ENCODE peak calls at places on chromosomes 2 and 18, in five cellular contexts. P, I, U, K and M are unnamed samples.

GRCh38 chr2:127625146-127625943 is 20.6 kb upstream of the GPR17 start:
- DNase-seq in K (no peak), I (no peak), P (no peak), U (no peak), M (no peak)

GRCh38 chr2:109238580-109238979 is 109.6 kb downstream of the SH3RF3 start:
- DNase-seq in K (no peak), P (peak; percentile 59), U (no peak), I (no peak), M (no peak)

GRCh38 chr2:110946892-110947291 is 173.8 kb upstream of the BCL2L11 start:
- DNase-seq in I (no peak), K (no peak), P (no peak), U (no peak), M (no peak)

GRCh38 chr2:239765911-239766310 is 259.2 kb downstream of the NDUFA10 start:
- DNase-seq in K (no peak), U (no peak), I (no peak), P (no peak), M (no peak)

GRCh38 chr18:9827856-9828793 is 57.6 kb upstream of the TXNDC2 start:
- DNase-seq in U (no peak), P (no peak), K (peak; percentile 82), I (no peak), M (peak; percentile 86)

GRCh38 chr18:75068682-75069435 is 140.1 kb downstream of the PTGR3 start:
- DNase-seq in P (no peak), I (no peak), U (no peak), K (no peak), M (no peak)

GRCh38 chr2:25521665-25522387 is 151.6 kb downstream of the DTNB start:
- DNase-seq in K (peak; percentile 40), I (no peak), U (peak; percentile 72), P (peak; percentile 90), M (peak; percentile 76)

GRCh38 chr2:197893403-197894177 is 89.2 kb downstream of the PLCL1 start:
- DNase-seq in P (peak; percentile 44), U (no peak), K (no peak), I (no peak), M (no peak)

GRCh38 chr18:57276720-57277284 is 75.6 kb upstream of the ST8SIA3 start:
- DNase-seq in U (no peak), K (no peak), P (no peak), I (no peak), M (no peak)

GRCh38 chr18:8478968-8479370 is 130.3 kb upstream of the RAB12 start:
- DNase-seq in K (no peak), U (no peak), I (no peak), P (no peak), M (no peak)

GRCh38 chr18:8478166-8478967 is 130.9 kb upstream of the RAB12 start:
- DNase-seq in P (no peak), I (peak; percentile 97), K (peak; percentile 85), U (peak; percentile 40), M (peak; percentile 51)

GRCh38 chr18:8477615-8478014 is 131.6 kb upstream of the RAB12 start:
- DNase-seq in U (no peak), K (no peak), P (no peak), I (no peak), M (no peak)

GRCh38 chr18:8479826-8480225 is 129.4 kb upstream of the RAB12 start:
- DNase-seq in I (no peak), K (no peak), U (no peak), P (no peak), M (no peak)

GRCh38 chr18:8480506-8481328 is 128.5 kb upstream of the RAB12 start:
- DNase-seq in K (peak; percentile 30), I (no peak), P (no peak), U (peak; percentile 38), M (peak; percentile 36)
- TF ChIP-seq RFX5 in K (no peak), I (no peak), P (no peak), U (no peak), M (no peak)

GRCh38 chr2:139864821-139865302 is 1084.7 kb upstream of the NXPH2 start:
- DNase-seq in P (no peak), I (no peak), U (peak; percentile 6), K (peak; percentile 38), M (peak; percentile 10)
- TF ChIP-seq HDAC2 in P (no peak), I (no peak), U (no peak), K (no peak), M (no peak)

GRCh38 chr2:157421964-157422363 is 21.9 kb downstream of the CYTIP start:
- DNase-seq in U (no peak), K (no peak), P (no peak), I (no peak), M (no peak)

GRCh38 chr2:157421377-157421944 is 22.4 kb downstream of the CYTIP start:
- DNase-seq in I (no peak), P (no peak), U (no peak), K (no peak), M (no peak)

GRCh38 chr2:157418215-157418614 is 25.7 kb downstream of the CYTIP start:
- DNase-seq in U (no peak), P (no peak), K (no peak), I (no peak), M (no peak)

GRCh38 chr2:157419031-157419580 is 24.8 kb downstream of the CYTIP start:
- DNase-seq in I (no peak), K (no peak), U (no peak), P (no peak), M (no peak)

DNA sequence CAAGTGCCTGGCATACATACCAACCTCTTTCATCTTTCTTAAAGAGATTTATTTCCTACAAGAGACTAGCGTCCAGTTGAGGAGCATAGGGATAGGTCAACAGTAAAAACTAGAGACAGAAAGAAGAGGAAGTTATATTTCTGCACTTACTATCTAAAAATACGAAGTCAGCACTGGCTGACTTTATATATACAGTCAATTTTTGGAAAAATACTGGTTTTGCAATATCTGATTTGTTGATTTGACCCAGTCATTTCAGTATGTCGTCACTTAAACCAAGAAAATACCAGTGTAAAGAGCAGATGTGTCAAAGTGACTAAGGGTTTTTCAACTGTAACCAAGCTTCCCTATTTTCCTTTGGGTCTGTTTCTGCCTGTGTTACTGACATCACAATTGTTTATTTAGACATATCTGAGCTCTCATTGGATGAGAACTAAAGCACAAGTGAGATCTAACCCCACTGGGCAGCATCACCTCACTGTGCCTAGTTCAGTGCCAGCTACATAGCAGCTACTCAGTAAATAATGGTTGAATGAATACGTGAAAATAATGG is 23.0 kb downstream of the CYTIP start:
- DNase-seq in K (no peak), I (no peak), P (no peak), U (no peak), M (no peak)
- TF ChIP-seq RFX5 in K (no peak), I (no peak), P (no peak), U (no peak), M (no peak)

GRCh38 chr18:14945286-14945685 is 197.3 kb downstream of the ANKRD30B start:
- DNase-seq in P (no peak), I (no peak), K (no peak), U (no peak), M (no peak)
- TF ChIP-seq HDAC2 in P (no peak), I (no peak), K (no peak), U (no peak), M (no peak)

GRCh38 chr18:76750886-76751537 is 71.3 kb upstream of the ZNF236 start:
- DNase-seq in P (no peak), U (no peak), K (no peak), I (no peak), M (no peak)
- TF ChIP-seq RFX5 in P (no peak), U (no peak), K (no peak), I (no peak), M (no peak)

DNA sequence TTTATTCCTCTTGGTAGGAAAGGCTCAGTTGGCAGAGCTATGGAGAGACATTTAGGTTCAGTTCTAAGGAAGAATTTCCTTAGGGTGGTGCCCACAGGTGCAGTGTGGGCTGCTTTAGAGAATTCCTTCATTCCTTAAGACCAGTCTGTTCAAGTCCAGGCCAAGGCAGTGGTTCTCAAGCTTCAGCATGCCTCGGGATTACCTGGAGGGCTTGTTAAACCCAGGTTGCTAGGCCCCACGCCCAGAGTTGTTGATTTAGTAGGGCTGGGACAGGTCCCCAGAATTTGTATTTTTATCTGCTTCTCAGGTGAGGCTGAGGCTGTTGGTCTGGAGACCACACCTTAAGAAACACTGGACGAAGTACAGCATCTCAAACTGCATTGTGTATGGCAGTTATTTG is 68.9 kb downstream of the CERS6 start:
- DNase-seq in U (no peak), I (no peak), K (no peak), P (no peak), M (no peak)
- TF ChIP-seq HDAC2 in U (no peak), I (no peak), K (no peak), P (no peak), M (no peak)

GRCh38 chr2:190159453-190159852 is 96.9 kb upstream of the MSTN start:
- DNase-seq in I (no peak), P (no peak), K (no peak), U (no peak), M (no peak)
- TF ChIP-seq RFX5 in I (no peak), P (no peak), K (no peak), U (no peak), M (no peak)

GRCh38 chr2:231286964-231287363 is 88.5 kb downstream of the ARMC9 start:
- DNase-seq in U (no peak), K (no peak), P (no peak), I (no peak), M (no peak)

GRCh38 chr2:231293163-231293562 is 94.7 kb downstream of the ARMC9 start:
- DNase-seq in K (no peak), P (no peak), I (no peak), U (no peak), M (no peak)

GRCh38 chr2:231292472-231293134 is 94.2 kb downstream of the ARMC9 start:
- DNase-seq in U (no peak), I (no peak), P (no peak), K (no peak), M (no peak)

GRCh38 chr2:231288535-231289078 is 90.2 kb downstream of the ARMC9 start:
- DNase-seq in U (no peak), P (no peak), I (no peak), K (no peak), M (no peak)

DNA sequence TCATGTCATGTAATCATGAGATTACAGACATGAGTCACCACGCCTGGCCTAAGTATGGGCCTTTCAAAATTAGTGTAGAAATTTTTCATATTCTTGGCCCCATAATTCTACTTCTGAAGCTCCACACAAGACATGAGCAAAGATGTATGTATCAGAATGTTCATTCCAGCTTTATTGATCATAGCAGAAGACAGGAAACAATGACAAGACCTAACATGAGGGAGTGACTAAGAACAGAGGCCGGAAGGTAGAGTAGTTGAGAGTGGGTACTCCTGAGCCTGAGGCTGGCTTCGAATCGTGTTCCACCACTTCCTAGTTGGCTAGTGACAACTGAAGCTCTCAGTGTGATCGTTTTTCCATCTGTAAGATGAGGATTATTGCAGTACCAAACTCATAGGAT is 89.3 kb downstream of the ARMC9 start:
- DNase-seq in K (no peak), U (no peak), I (no peak), P (no peak), M (no peak)
- TF ChIP-seq HDAC2 in K (no peak), U (no peak), I (no peak), P (no peak), M (no peak)